ENCODE peak calls at places on chromosomes 12 and 14, in five cellular contexts. N is heart right ventricle, P is stomach, B is IMR-90, Z is HCT116. Q is an unnamed sample.

GRCh38 chr14:22026527-22026926 is 352.9 kb upstream of the OR4E1 start:
- DNase-seq in P (no peak), B (no peak), N (no peak), Z (no peak), Q (no peak)

GRCh38 chr12:33628087-33628486 is 188.5 kb upstream of the SYT10 start:
- DNase-seq in P (no peak), N (no peak), Z (no peak), B (no peak), Q (no peak)

GRCh38 chr12:89544730-89545184 is 18.9 kb upstream of the POC1B start:
- DNase-seq in N (peak; percentile 64), Z (no peak), P (peak; percentile 77), B (no peak), Q (peak; percentile 67)

GRCh38 chr12:113299619-113300237 is 35.2 kb downstream of the SLC8B1 start:
- DNase-seq in B (peak; percentile 73), P (peak; percentile 32), Z (peak; percentile 79), N (peak; percentile 41), Q (peak; percentile 84)

GRCh38 chr14:102629700-102630365 is 37.4 kb downstream of the RCOR1 start:
- DNase-seq in Z (no peak), B (peak; percentile 25), P (no peak), N (no peak), Q (no peak)

GRCh38 chr12:10268037-10268436 is 39.6 kb upstream of the KLRD1 start:
- DNase-seq in B (no peak), P (no peak), N (no peak), Z (no peak), Q (no peak)

GRCh38 chr12:12557733-12558132 is 4.9 kb downstream of the DUSP16 start:
- DNase-seq in N (no peak), B (no peak), P (no peak), Z (no peak), Q (no peak)

GRCh38 chr12:63400746-63401145 is 249.7 kb upstream of the AVPR1A start:
- DNase-seq in N (no peak), Z (no peak), P (no peak), B (peak; percentile 24), Q (no peak)

GRCh38 chr14:99899578-99900178 is 106.5 kb downstream of the EML1 start:
- DNase-seq in P (no peak), N (no peak), B (peak; percentile 47), Z (peak; percentile 8), Q (no peak)

GRCh38 chr12:105723066-105723465 is 392.6 kb downstream of the C12orf75 start:
- DNase-seq in Z (no peak), P (no peak), B (no peak), N (no peak), Q (no peak)

GRCh38 chr12:26172478-26172877 is 22.9 kb upstream of the SSPN start:
- DNase-seq in Z (no peak), P (no peak), N (no peak), B (no peak), Q (no peak)

GRCh38 chr12:24088751-24089150 is 139.3 kb upstream of the SOX5 start:
- DNase-seq in P (no peak), Z (no peak), N (no peak), B (peak; percentile 59), Q (no peak)

GRCh38 chr14:50062438-50063039 is 53.8 kb downstream of the VCPKMT start:
- DNase-seq in P (peak; percentile 38), B (peak; percentile 83), N (no peak), Z (peak; percentile 37), Q (peak; percentile 72)

GRCh38 chr14:77355811-77356210 is 21.1 kb downstream of the TMED8 start:
- DNase-seq in N (no peak), P (no peak), B (no peak), Z (no peak), Q (no peak)

GRCh38 chr14:22429546-22429945 is 159.5 kb downstream of the DAD1 start:
- DNase-seq in Z (no peak), N (no peak), B (no peak), P (no peak), Q (no peak)

GRCh38 chr14:90654831-90655276 is 161.4 kb downstream of the TTC7B start:
- DNase-seq in B (peak; percentile 74), N (no peak), Z (no peak), P (no peak), Q (no peak)

GRCh38 chr14:106039400-106039799 is 513.0 kb downstream of the TMEM121 start:
- DNase-seq in P (no peak), Z (peak; percentile 7), N (no peak), B (no peak), Q (no peak)

GRCh38 chr12:51323966-51324895 is at the start of gene BIN2:
- DNase-seq in P (peak; percentile 56), N (peak; percentile 20), Z (no peak), B (no peak), Q (peak; percentile 70)

GRCh38 chr14:99320621-99321235 is 48.7 kb upstream of the BCL11B start:
- DNase-seq in Z (no peak), N (no peak), B (no peak), P (no peak), Q (no peak)

GRCh38 chr12:124745891-124746570 is 117.6 kb downstream of the SCARB1 start:
- DNase-seq in P (peak; percentile 93), B (peak; percentile 81), Z (peak; percentile 67), N (peak; percentile 95), Q (peak; percentile 98)

GRCh38 chr12:12999959-13000615 is at the start of gene HEBP1:
- DNase-seq in P (peak; percentile 97), B (peak; percentile 84), N (peak; percentile 96), Z (peak; percentile 69), Q (peak; percentile 65)

GRCh38 chr14:76257111-76257803 is 105.5 kb downstream of the GPATCH2L start:
- DNase-seq in Z (no peak), N (peak; percentile 17), B (no peak), P (no peak), Q (no peak)

GRCh38 chr14:72801381-72801812 is 92.5 kb downstream of the DPF3 start:
- DNase-seq in Z (peak; percentile 50), P (no peak), B (peak; percentile 99), N (no peak), Q (no peak)

GRCh38 chr12:44362947-44363346 is 513.2 kb downstream of the NELL2 start:
- DNase-seq in Z (no peak), P (no peak), B (no peak), N (no peak), Q (no peak)

GRCh38 chr12:21860534-21860933 is 80.7 kb downstream of the ABCC9 start:
- DNase-seq in B (no peak), Z (no peak), P (no peak), N (no peak), Q (no peak)

GRCh38 chr12:54602661-54603060 is 14.2 kb upstream of the PPP1R1A start:
- DNase-seq in B (no peak), Z (no peak), P (no peak), N (no peak), Q (no peak)

GRCh38 chr14:100317897-100318808 is 5.0 kb upstream of the SLC25A47 start:
- DNase-seq in B (peak; percentile 26), Z (peak; percentile 35), N (peak; percentile 76), P (peak; percentile 74), Q (peak; percentile 88)

GRCh38 chr12:124098887-124099286 is 125.9 kb downstream of the ZNF664 start:
- DNase-seq in N (no peak), P (no peak), B (no peak), Z (no peak), Q (no peak)

GRCh38 chr14:42742084-42742483 is 1135.4 kb downstream of the LRFN5 start:
- DNase-seq in B (no peak), N (no peak), P (no peak), Z (no peak), Q (no peak)

GRCh38 chr12:91951571-91951970 is 194.1 kb downstream of the BTG1 start:
- DNase-seq in B (peak; percentile 56), N (no peak), Z (no peak), P (no peak), Q (no peak)

GRCh38 chr12:12510141-12510540 is 52.5 kb downstream of the DUSP16 start:
- DNase-seq in Z (no peak), P (no peak), N (no peak), B (peak; percentile 92), Q (no peak)

GRCh38 chr12:132847363-132848356 is 19.0 kb upstream of the GOLGA3 start:
- DNase-seq in B (no peak), N (no peak), P (no peak), Z (no peak), Q (no peak)

GRCh38 chr12:76081909-76082308 is 2.6 kb downstream of the NAP1L1 start:
- DNase-seq in P (no peak), N (no peak), B (no peak), Z (no peak), Q (no peak)

GRCh38 chr12:127411141-127411915 is 855.6 kb upstream of the TMEM132C start:
- DNase-seq in Z (no peak), P (no peak), N (no peak), B (no peak), Q (no peak)

GRCh38 chr14:24441904-24442239 is 704 bp downstream of the SDR39U1 start:
- DNase-seq in Z (no peak), N (no peak), B (peak; percentile 52), P (no peak), Q (no peak)
- H3K27ac ChIP-seq in Z (peak overlapping the region; percentile 96), N (peak overlapping the region; percentile 98), B (peak overlapping the region; percentile 84), P (peak overlapping the region; percentile 98), Q (peak overlapping the region; percentile 100)

DNA sequence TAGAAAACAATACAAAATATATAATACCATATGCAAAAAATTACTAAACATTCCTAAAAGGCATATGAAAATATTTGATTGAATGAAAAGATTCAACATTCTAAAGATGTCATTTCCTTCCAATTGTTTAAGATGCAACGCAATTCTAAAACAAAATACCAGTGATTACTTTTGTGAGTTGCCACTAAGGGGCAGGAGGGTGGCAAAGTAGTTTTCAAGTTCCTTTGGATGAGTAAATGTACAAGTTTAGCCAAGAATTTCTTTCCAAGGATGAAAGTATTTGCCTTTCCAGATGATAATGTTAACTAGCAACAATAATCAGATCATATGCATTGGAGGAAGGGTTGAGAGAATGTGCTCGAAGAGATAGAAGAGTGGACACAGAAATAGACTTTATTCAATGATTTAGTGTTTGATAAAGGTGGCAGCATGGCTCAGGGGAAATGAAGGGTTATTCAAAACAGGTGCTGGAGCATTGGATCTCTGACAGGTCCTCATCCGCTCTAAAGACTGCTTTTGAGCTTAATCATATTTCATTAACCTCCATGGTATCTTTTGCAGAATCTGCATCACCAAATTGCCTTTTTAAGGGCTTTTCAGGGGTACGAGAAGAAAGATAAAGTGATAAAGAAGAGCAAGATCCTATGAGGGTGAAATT is 678.5 kb upstream of the TBX3 start:
- DNase-seq in B (peak; percentile 28), N (no peak), P (no peak), Z (no peak), Q (no peak)
- TF ChIP-seq CTCF in B (peak; percentile 28), N (no peak), P (no peak), Z (no peak), Q (no peak)

DNA sequence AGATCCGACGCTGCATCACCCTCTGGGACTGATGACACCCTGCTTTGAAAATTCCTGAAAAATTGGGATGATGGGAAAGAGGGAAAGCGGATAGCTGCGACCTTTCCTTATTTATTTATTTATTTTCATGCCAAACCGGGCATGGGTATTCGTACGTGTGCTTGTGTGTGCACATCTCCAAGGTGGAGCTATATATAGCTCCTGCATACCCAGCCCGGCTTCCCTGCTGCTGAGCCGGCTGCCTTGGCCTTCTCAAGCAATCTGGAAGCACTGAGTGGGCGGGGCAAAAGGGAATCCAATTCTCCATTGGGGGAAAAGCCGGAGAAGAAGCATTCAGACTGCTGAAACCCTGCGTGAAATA is 1.2 kb downstream of the CNTN1 start:
- DNase-seq in N (no peak), P (no peak), Z (peak; percentile 27), B (no peak), Q (peak; percentile 62)
- H3K27ac ChIP-seq in N (no peak overlapping the region), P (no peak overlapping the region), Z (no peak overlapping the region), B (no peak overlapping the region), Q (no peak overlapping the region)

GRCh38 chr12:111274820-111275219 is 94.1 kb downstream of the PHETA1 start:
- DNase-seq in B (no peak), N (no peak), Z (peak; percentile 15), P (no peak), Q (no peak)
- TF ChIP-seq CTCF in B (peak; percentile 38), N (no peak), Z (peak; percentile 66), P (no peak), Q (no peak)

GRCh38 chr12:78086553-78087362 is 256.1 kb downstream of the NAV3 start:
- DNase-seq in P (no peak), Z (no peak), N (no peak), B (peak; percentile 12), Q (no peak)
- H3K27ac ChIP-seq in P (no peak overlapping the region), Z (no peak overlapping the region), N (no peak overlapping the region), B (no peak overlapping the region), Q (no peak overlapping the region)